ENCODE peak calls at places on chromosomes 1 and 21, in four cellular contexts. X is HTR-8/SVneo, N is COLO829, Y is skeletal muscle cell. G is an unnamed sample.
A peak's percentile ranks its signal among the peaks of the same experiment; 100 is the strongest.

GRCh38 chr1:41333146-41333784 is 28.0 kb upstream of the FOXO6 start:
- DNase-seq in X (peak; percentile 48), N (no peak), Y (no peak), G (no peak)

GRCh38 chr1:19582318-19582717 is 61.8 kb upstream of the NBL1 start:
- DNase-seq in X (peak; percentile 18), N (peak; percentile 38), Y (no peak), G (peak; percentile 37)

GRCh38 chr1:62426238-62426637 is 10.6 kb upstream of the USP1 start:
- DNase-seq in X (no peak), N (no peak), Y (no peak), G (no peak)

GRCh38 chr1:171219751-171220385 is 28.4 kb upstream of the FMO1 start:
- DNase-seq in X (peak; percentile 4), N (peak; percentile 24), Y (peak; percentile 74), G (no peak)

GRCh38 chr1:1599030-1599916 is 662 bp downstream of the FNDC10 start:
- DNase-seq in X (no peak), N (no peak), Y (no peak), G (peak; percentile 51)

GRCh38 chr1:40620586-40620985 is 44.9 kb downstream of the RIMS3 start:
- DNase-seq in X (no peak), N (no peak), Y (no peak), G (no peak)

GRCh38 chr1:152107984-152108898 is 7.0 kb downstream of the TCHH start:
- DNase-seq in X (no peak), N (no peak), Y (no peak), G (no peak)

GRCh38 chr1:6450005-6450450 is 15.9 kb downstream of the TNFRSF25 start:
- DNase-seq in X (no peak), N (no peak), Y (no peak), G (no peak)

GRCh38 chr1:20719261-20719660 is 1.5 kb upstream of the KIF17 start:
- DNase-seq in X (no peak), N (no peak), Y (no peak), G (no peak)

GRCh38 chr1:25744636-25745425 is 55.2 kb upstream of the SELENON start:
- DNase-seq in X (no peak), N (no peak), Y (no peak), G (no peak)

GRCh38 chr1:216749219-216749618 is 26.0 kb upstream of the ESRRG start:
- DNase-seq in X (no peak), N (no peak), Y (no peak), G (no peak)

GRCh38 chr21:39336457-39337008 is 12.4 kb downstream of the HMGN1 start:
- DNase-seq in X (no peak), N (no peak), Y (no peak), G (no peak)

GRCh38 chr1:1841575-1841991 is 49.3 kb downstream of the GNB1 start:
- DNase-seq in X (no peak), N (no peak), Y (peak; percentile 43), G (no peak)

GRCh38 chr21:16473965-16474364 is 744.2 kb downstream of the USP25 start:
- DNase-seq in X (no peak), N (no peak), Y (no peak), G (no peak)

GRCh38 chr1:6962390-6962955 is 177.2 kb downstream of the CAMTA1 start:
- DNase-seq in X (no peak), N (no peak), Y (no peak), G (no peak)

GRCh38 chr1:25522240-25522639 is 21.2 kb upstream of the LDLRAP1 start:
- DNase-seq in X (no peak), N (no peak), Y (no peak), G (no peak)

GRCh38 chr1:58628987-58629598 is 52.0 kb upstream of the TACSTD2 start:
- DNase-seq in X (peak; percentile 12), N (no peak), Y (no peak), G (no peak)